ENCODE peak calls at places on chromosomes 7 and 10, in ten cellular contexts. K is RPMI7951; M is effector CD4-positive, alpha-beta T cell; L is HCEC 1CT; C is B cell; I is activated CD8-positive, alpha-beta memory T cell treated with anti-CD3 and anti-CD28 coated beads for 4 hours; A is LHCN-M2; E is endothelial cell; D is AG04449; R is CD8-positive, alpha-beta memory T cell. N is an unnamed sample.

GRCh38 chr10:68365611-68366010 is 32.9 kb upstream of the PBLD start:
- DNase-seq in K (no peak), M (no peak), L (no peak), C (no peak), I (no peak), A (no peak), E (no peak), D (no peak), R (no peak), N (no peak)

GRCh38 chr7:150900675-150901074 is 48.4 kb downstream of the AOC1 start:
- DNase-seq in K (no peak), M (no peak), L (no peak), C (no peak), I (no peak), A (no peak), E (no peak), D (no peak), R (no peak), N (no peak)

GRCh38 chr10:33332183-33333031 is 2.1 kb downstream of the NRP1 start:
- DNase-seq in K (peak; percentile 44), M (no peak), L (no peak), C (no peak), I (no peak), A (peak; percentile 35), E (no peak), D (no peak), R (no peak), N (no peak)

GRCh38 chr7:31028006-31028405 is 24.1 kb upstream of the ADCYAP1R1 start:
- DNase-seq in K (no peak), M (no peak), L (no peak), C (no peak), I (no peak), A (no peak), E (no peak), D (no peak), R (no peak), N (no peak)

GRCh38 chr7:18693401-18693800 is 197.9 kb downstream of the HDAC9 start:
- DNase-seq in K (peak; percentile 76), M (no peak), L (peak; percentile 84), C (no peak), I (no peak), A (peak; percentile 93), E (peak; percentile 9), D (peak; percentile 77), R (no peak), N (no peak)

GRCh38 chr10:91589015-91589655 is 43.7 kb downstream of the PPP1R3C start:
- DNase-seq in K (peak; percentile 93), M (no peak), L (no peak), C (no peak), I (no peak), A (peak; percentile 62), E (no peak), D (no peak), R (no peak), N (no peak)

GRCh38 chr7:3117488-3118228 is 74.0 kb upstream of the CARD11 start:
- DNase-seq in K (no peak), M (no peak), L (no peak), C (peak; percentile 18), I (no peak), A (no peak), E (no peak), D (no peak), R (peak; percentile 17), N (no peak)

GRCh38 chr7:150800576-150801241 is at the start of gene TMEM176A:
- DNase-seq in K (no peak), M (no peak), L (no peak), C (no peak), I (no peak), A (no peak), E (no peak), D (no peak), R (no peak), N (no peak)

GRCh38 chr7:18890885-18891621 is 226.4 kb downstream of the TWIST1 start:
- DNase-seq in K (no peak), M (no peak), L (no peak), C (no peak), I (no peak), A (no peak), E (no peak), D (no peak), R (no peak), N (no peak)

GRCh38 chr10:58820862-58821559 is 308.3 kb downstream of the BICC1 start:
- DNase-seq in K (peak; percentile 48), M (no peak), L (peak; percentile 81), C (no peak), I (no peak), A (peak; percentile 91), E (no peak), D (peak; percentile 44), R (no peak), N (no peak)

GRCh38 chr10:103745264-103746247 is 109.8 kb downstream of the SH3PXD2A start:
- DNase-seq in K (peak; percentile 97), M (peak; percentile 15), L (peak; percentile 13), C (no peak), I (peak; percentile 9), A (peak; percentile 78), E (no peak), D (no peak), R (no peak), N (peak; percentile 32)

GRCh38 chr7:64101943-64102655 is 56.9 kb downstream of the ZNF727 start:
- DNase-seq in K (no peak), M (no peak), L (no peak), C (no peak), I (no peak), A (no peak), E (no peak), D (no peak), R (no peak), N (no peak)

GRCh38 chr10:88379575-88379974 is 203.5 kb downstream of the RNLS start:
- DNase-seq in K (peak; percentile 76), M (no peak), L (peak; percentile 50), C (no peak), I (no peak), A (peak; percentile 70), E (no peak), D (no peak), R (no peak), N (no peak)

GRCh38 chr10:62853710-62854109 is 37.5 kb upstream of the EGR2 start:
- DNase-seq in K (no peak), M (no peak), L (no peak), C (no peak), I (peak; percentile 6), A (no peak), E (no peak), D (no peak), R (no peak), N (peak; percentile 39)

GRCh38 chr7:28405662-28406061 is 6.7 kb upstream of the CREB5 start:
- DNase-seq in K (peak; percentile 78), M (no peak), L (peak; percentile 67), C (no peak), I (no peak), A (peak; percentile 84), E (no peak), D (peak; percentile 95), R (no peak), N (no peak)

GRCh38 chr10:44571701-44572100 is 186.8 kb upstream of the CXCL12 start:
- DNase-seq in K (peak; percentile 56), M (no peak), L (no peak), C (no peak), I (no peak), A (peak; percentile 57), E (no peak), D (no peak), R (no peak), N (no peak)

GRCh38 chr7:23654508-23654907 is 25.5 kb upstream of the FAM221A start:
- DNase-seq in K (no peak), M (no peak), L (peak; percentile 30), C (no peak), I (no peak), A (peak; percentile 37), E (no peak), D (no peak), R (no peak), N (no peak)

GRCh38 chr7:6210973-6211372 is 61.5 kb downstream of the CYTH3 start:
- DNase-seq in K (no peak), M (no peak), L (no peak), C (no peak), I (no peak), A (no peak), E (no peak), D (no peak), R (no peak), N (no peak)

GRCh38 chr10:124238367-124238766 is 145.0 kb upstream of the CHST15 start:
- DNase-seq in K (no peak), M (no peak), L (no peak), C (no peak), I (no peak), A (no peak), E (no peak), D (no peak), R (no peak), N (no peak)

GRCh38 chr7:39453743-39454355 is 112.4 kb upstream of the YAE1 start:
- DNase-seq in K (peak; percentile 62), M (peak; percentile 6), L (peak; percentile 75), C (peak; percentile 56), I (no peak), A (peak; percentile 66), E (peak; percentile 70), D (no peak), R (no peak), N (peak; percentile 37)

GRCh38 chr7:30430777-30431176 is 47.8 kb downstream of the NOD1 start:
- DNase-seq in K (no peak), M (no peak), L (no peak), C (no peak), I (no peak), A (no peak), E (no peak), D (no peak), R (no peak), N (no peak)

GRCh38 chr7:26101471-26102151 is 50.4 kb upstream of the NFE2L3 start:
- DNase-seq in K (no peak), M (no peak), L (no peak), C (peak; percentile 38), I (no peak), A (no peak), E (no peak), D (no peak), R (no peak), N (no peak)

GRCh38 chr7:157136372-157136771 is 2.4 kb upstream of the UBE3C start:
- DNase-seq in K (peak; percentile 75), M (no peak), L (peak; percentile 73), C (no peak), I (no peak), A (peak; percentile 77), E (no peak), D (peak; percentile 76), R (no peak), N (no peak)